ENCODE peak calls at places on chromosomes 1 and 21, in ten cellular contexts. S is IMR-90, G is K562, K is psoas muscle, L is left lung, X is HFFc6, U is neural crest cell, T is breast epithelium, O is AG04450, D is cardiac fibroblast. A is an unnamed sample.

GRCh38 chr21:42771503-42771805 is 107.9 kb downstream of the WDR4 start:
- DNase-seq in D (no peak), U (no peak), K (no peak), S (no peak), O (no peak), G (no peak), X (no peak), T (no peak), L (no peak), A (no peak)

GRCh38 chr1:31413405-31414005 is 492 bp downstream of the SERINC2 start:
- DNase-seq in K (peak), O (no peak), L (peak), S (no peak), X (peak), D (peak), G (no peak), U (peak), T (peak), A (no peak)

GRCh38 chr1:39501666-39502065 is 10.2 kb downstream of the BMP8A start:
- DNase-seq in L (no peak), X (peak), D (peak), K (no peak), G (no peak), T (no peak), U (no peak), S (peak), O (peak), A (no peak)

GRCh38 chr1:29777522-29777921 is 541.2 kb downstream of the PTPRU start:
- DNase-seq in O (no peak), X (no peak), T (no peak), K (no peak), S (no peak), L (no peak), G (no peak), U (no peak), D (no peak), A (no peak)

GRCh38 chr21:16407403-16408279 is 677.9 kb downstream of the USP25 start:
- DNase-seq in D (no peak), O (no peak), T (no peak), S (no peak), X (no peak), L (no peak), G (no peak), U (no peak), K (no peak), A (no peak)

GRCh38 chr1:2817784-2818564 is 16.5 kb upstream of the TTC34 start:
- DNase-seq in U (no peak), L (peak), D (no peak), O (no peak), K (peak), G (no peak), S (no peak), T (no peak), X (no peak), A (no peak)

GRCh38 chr1:184743062-184743756 is 11.4 kb downstream of the EDEM3 start:
- DNase-seq in T (no peak), L (no peak), U (no peak), S (peak), X (no peak), D (peak), K (no peak), G (peak), O (no peak), A (no peak)

GRCh38 chr1:67966001-67966665 is 84.3 kb downstream of the DIRAS3 start:
- DNase-seq in U (no peak), D (peak), S (no peak), O (no peak), L (no peak), T (no peak), G (no peak), K (no peak), X (no peak), A (no peak)

GRCh38 chr1:59393211-59394180 is 96.6 kb downstream of the FGGY start:
- DNase-seq in L (no peak), O (peak), S (peak), T (peak), K (peak), X (peak), D (peak), G (peak), U (peak), A (peak)

GRCh38 chr1:113031060-113031933 is 41.7 kb upstream of the LRIG2 start:
- DNase-seq in L (no peak), T (no peak), X (no peak), U (no peak), G (no peak), O (no peak), S (no peak), K (no peak), D (no peak), A (no peak)

GRCh38 chr1:52632732-52633290 is at the start of gene SHISAL2A:
- DNase-seq in S (no peak), O (no peak), G (no peak), X (no peak), K (peak), D (no peak), U (peak), L (peak), T (no peak), A (no peak)

GRCh38 chr1:88180449-88181108 is 503.5 kb upstream of the PKN2 start:
- DNase-seq in D (peak), U (peak), T (peak), X (peak), L (peak), S (peak), K (peak), O (peak), G (peak), A (no peak)

GRCh38 chr1:31937300-31938183 is 626 bp downstream of the PTP4A2 start:
- DNase-seq in D (peak), T (peak), L (peak), O (no peak), S (peak), X (peak), U (peak), K (peak), G (peak), A (no peak)

GRCh38 chr1:212557739-212558664 is 50.6 kb upstream of the ATF3 start:
- DNase-seq in X (no peak), G (peak), L (peak), T (peak), U (peak), S (peak), O (no peak), K (peak), D (peak), A (no peak)

GRCh38 chr1:33468559-33468958 is 3.9 kb upstream of the ZSCAN20 start:
- DNase-seq in G (peak), L (no peak), U (no peak), T (no peak), D (no peak), X (no peak), S (peak), O (no peak), K (no peak), A (no peak)

GRCh38 chr1:119964673-119965363 is 68.5 kb upstream of the ADAM30 start:
- DNase-seq in D (no peak), T (no peak), L (no peak), S (peak), X (no peak), U (no peak), K (no peak), O (peak), G (no peak), A (peak)

GRCh38 chr1:183807549-183808168 is 2.7 kb downstream of the RGL1 start:
- DNase-seq in G (no peak), L (peak), O (no peak), U (no peak), X (peak), T (no peak), K (no peak), S (peak), D (peak), A (peak)

GRCh38 chr1:213415686-213416380 is 364.8 kb downstream of the RPS6KC1 start:
- DNase-seq in S (no peak), D (no peak), L (no peak), T (no peak), X (no peak), K (no peak), O (no peak), U (no peak), G (no peak), A (no peak)

GRCh38 chr1:227192163-227192562 is 126.1 kb downstream of the CDC42BPA start:
- DNase-seq in X (peak), G (peak), T (no peak), D (peak), S (peak), L (no peak), K (peak), U (no peak), O (peak), A (peak)

GRCh38 chr1:89565521-89565920 is 40.9 kb downstream of the LRRC8B start:
- DNase-seq in X (no peak), G (no peak), T (no peak), S (no peak), O (no peak), K (no peak), U (no peak), L (no peak), D (no peak), A (no peak)

GRCh38 chr1:78277253-78277652 is 213.5 kb upstream of the PTGFR start:
- DNase-seq in X (peak), G (no peak), D (peak), T (no peak), U (no peak), L (no peak), S (peak), O (no peak), K (no peak), A (no peak)

GRCh38 chr1:222392571-222392970 is 155.3 kb downstream of the HHIPL2 start:
- DNase-seq in K (no peak), O (peak), D (peak), S (peak), L (no peak), T (no peak), X (peak), G (no peak), U (no peak), A (no peak)

GRCh38 chr1:9482816-9483572 is 56.3 kb upstream of the SLC25A33 start:
- DNase-seq in L (no peak), G (no peak), U (no peak), S (no peak), O (no peak), T (no peak), X (no peak), K (no peak), D (no peak), A (no peak)

GRCh38 chr1:173410794-173411236 is 66.3 kb upstream of the PRDX6 start:
- DNase-seq in T (no peak), K (no peak), O (no peak), X (no peak), D (no peak), L (no peak), G (no peak), S (no peak), U (no peak), A (no peak)

GRCh38 chr1:68232354-68233148 is at the start of gene WLS:
- DNase-seq in X (peak), G (no peak), D (peak), K (peak), L (peak), T (peak), O (peak), S (peak), U (peak), A (no peak)

GRCh38 chr1:30868833-30869435 is 39.6 kb downstream of the SDC3 start:
- DNase-seq in K (no peak), T (no peak), G (no peak), U (no peak), O (no peak), D (no peak), L (no peak), S (no peak), X (no peak), A (no peak)

GRCh38 chr21:17848228-17848627 is 29.1 kb upstream of the C21orf91 start:
- DNase-seq in K (no peak), T (no peak), O (peak), S (peak), U (no peak), X (peak), D (peak), G (no peak), L (no peak), A (peak)

DNA sequence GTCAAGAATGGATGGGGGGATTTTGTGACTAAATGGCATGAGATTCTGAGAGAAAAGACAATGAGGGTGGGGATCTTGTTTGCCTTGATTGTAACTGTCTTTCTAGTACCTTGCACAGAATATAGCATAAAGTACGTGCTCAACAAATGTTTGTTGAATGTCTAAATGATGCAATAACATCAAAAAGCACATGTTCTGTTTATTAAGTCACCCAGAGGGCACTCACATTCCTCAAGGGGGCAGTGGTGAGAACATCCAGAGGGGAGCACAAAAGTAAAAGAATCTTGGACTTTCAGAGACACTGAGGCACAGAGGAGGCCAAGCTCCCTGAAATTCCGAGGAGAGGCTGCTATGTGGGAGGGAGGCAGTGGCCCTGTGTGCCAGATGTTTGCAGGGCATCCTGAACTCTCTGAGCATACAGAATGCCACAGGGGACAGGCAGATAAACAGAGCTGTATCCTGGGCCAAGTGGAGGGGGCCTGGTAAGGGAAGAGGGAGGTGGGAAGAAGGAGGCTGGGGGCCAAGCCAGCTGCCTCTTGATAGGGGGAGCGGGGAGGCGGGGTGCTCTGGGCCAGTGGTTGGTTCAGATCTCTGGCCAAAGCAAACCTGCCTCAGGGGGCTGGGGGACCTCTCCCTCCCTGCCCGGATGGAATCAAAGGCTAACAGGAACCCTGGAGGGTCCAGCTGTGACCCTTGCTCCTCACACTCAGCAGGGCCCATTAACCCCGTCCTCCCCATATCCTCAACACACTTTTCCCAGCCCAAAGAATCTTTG is 6.5 kb upstream of the ATP1A2 start:
- DNase-seq in D (peak), S (peak), G (peak), T (no peak), L (no peak), X (peak), O (no peak), K (no peak), U (peak), A (no peak)
- TF ChIP-seq CTCF in D (peak), S (peak), G (peak), T (no peak), L (peak), X (peak), O (peak), K (peak), U (peak), A (peak)

GRCh38 chr1:223710179-223711133 is 1.9 kb upstream of the CAPN2 start:
- DNase-seq in X (no peak), O (no peak), D (no peak), U (no peak), G (peak), S (no peak), L (no peak), K (no peak), T (no peak), A (no peak)

GRCh38 chr1:223711173-223711572 is 1.2 kb upstream of the CAPN2 start:
- DNase-seq in D (peak), O (no peak), K (no peak), T (no peak), U (no peak), X (no peak), L (no peak), G (peak), S (peak), A (no peak)

GRCh38 chr1:223708651-223709268 is 3.6 kb upstream of the CAPN2 start:
- DNase-seq in T (no peak), O (no peak), G (peak), U (no peak), X (no peak), S (no peak), D (no peak), L (no peak), K (no peak), A (no peak)

GRCh38 chr1:223708001-223708359 is 4.4 kb upstream of the CAPN2 start:
- DNase-seq in T (no peak), X (no peak), O (no peak), D (no peak), S (no peak), K (no peak), L (no peak), U (no peak), G (no peak), A (no peak)

DNA sequence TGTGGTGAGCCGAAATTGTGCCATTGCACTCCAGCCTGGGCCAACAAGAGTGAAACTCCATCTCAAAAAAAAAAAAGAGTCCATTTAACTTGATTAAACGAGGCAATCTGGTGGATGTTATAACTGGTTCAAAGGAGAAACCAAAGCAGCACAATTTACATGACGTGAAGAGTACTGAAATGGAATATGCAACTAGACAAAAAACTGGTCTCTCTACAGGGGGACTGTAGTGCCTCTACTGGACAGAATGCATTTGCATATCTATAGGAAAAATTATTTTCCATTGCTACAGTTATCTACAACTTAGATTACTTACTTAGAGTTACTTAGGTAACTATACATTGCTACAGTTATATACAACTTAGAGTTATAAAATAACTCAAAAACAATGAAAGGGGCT is 2.7 kb upstream of the CAPN2 start:
- DNase-seq in K (no peak), D (peak), O (no peak), L (no peak), G (peak), T (no peak), X (no peak), S (peak), U (no peak), A (no peak)
- TF ChIP-seq CTCF in K (peak), D (peak), O (peak), L (peak), G (peak), T (no peak), X (peak), S (peak), U (peak), A (peak)

DNA sequence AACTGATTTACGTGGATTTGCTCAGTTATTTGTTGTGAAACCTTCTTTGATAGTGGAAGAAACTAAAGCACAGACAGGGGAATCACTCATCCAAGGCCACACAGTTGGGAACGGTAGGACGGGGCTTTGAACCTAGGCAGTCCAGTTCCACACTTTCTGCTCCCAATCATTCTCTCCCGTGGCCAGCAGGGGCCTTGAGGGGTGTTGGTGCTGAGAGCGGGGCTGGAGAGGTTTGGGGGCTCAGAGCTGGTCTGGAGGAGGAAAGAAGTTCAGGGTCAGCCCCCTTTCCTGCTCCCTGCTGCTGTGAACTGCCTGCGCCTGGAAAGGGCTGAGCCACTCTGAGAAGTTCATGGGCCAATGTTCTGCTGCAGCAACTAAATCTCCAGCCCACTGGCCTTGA is 31.4 kb upstream of the ACTL8 start:
- DNase-seq in X (no peak), L (no peak), U (no peak), K (no peak), S (no peak), D (no peak), G (no peak), T (no peak), O (no peak), A (no peak)
- TF ChIP-seq CTCF in X (peak), L (no peak), U (no peak), K (no peak), S (no peak), D (peak), G (peak), T (no peak), O (peak), A (peak)

DNA sequence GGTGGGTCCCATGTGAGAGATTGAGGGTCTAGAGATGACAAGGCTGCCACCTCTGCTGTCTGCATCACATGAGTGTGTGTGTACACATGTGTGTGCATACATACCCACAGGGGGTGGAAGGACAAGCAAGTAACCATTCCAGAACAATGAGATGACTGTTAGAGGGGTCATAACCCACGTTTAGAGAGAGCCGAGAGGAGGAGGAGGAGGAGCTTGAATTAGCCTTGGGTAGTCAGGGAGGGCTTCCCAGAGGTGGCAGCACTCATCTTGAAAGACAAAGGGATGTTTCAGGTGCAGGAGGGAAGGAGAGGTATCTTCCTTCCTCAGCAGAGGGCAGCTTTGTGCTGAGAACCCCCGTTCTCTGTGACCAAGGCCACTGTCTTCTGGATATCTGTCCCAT is 21.3 kb downstream of the TNFRSF1B start:
- DNase-seq in L (no peak), G (no peak), U (no peak), T (no peak), S (peak), K (no peak), X (no peak), D (no peak), O (no peak), A (no peak)
- TF ChIP-seq CTCF in L (no peak), G (no peak), U (no peak), T (no peak), S (no peak), K (no peak), X (no peak), D (no peak), O (no peak), A (no peak)

DNA sequence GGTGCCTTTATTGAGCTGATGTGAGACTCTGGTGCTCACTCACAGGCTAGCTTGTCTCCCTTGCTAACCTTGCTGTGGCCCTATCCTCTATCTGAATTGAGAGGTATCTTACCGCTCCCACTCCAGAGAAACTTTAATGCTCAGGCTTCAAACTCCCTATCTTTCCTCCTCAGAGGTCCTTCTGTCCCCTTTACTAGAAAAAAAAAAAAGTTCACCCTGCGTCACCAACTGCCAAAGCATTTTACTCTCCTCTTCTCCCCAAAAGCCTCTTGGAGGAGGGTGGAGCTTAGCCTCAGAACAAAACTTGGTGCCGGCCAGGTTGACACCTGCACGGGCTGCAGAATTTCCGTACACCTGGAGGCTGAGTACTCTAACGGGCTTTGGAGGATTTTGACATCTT is 55.1 kb downstream of the ATP2B4 start:
- DNase-seq in U (no peak), L (no peak), K (no peak), D (no peak), X (no peak), T (no peak), G (peak), S (no peak), O (no peak), A (no peak)
- TF ChIP-seq CTCF in U (no peak), L (no peak), K (no peak), D (no peak), X (no peak), T (no peak), G (no peak), S (no peak), O (no peak), A (no peak)

GRCh38 chr1:109488201-109488600 is 4.5 kb downstream of the ATXN7L2 start:
- DNase-seq in O (no peak), D (no peak), X (no peak), S (no peak), L (no peak), G (peak), T (no peak), U (no peak), K (no peak), A (no peak)
- TF ChIP-seq CTCF in O (peak), D (peak), X (peak), S (no peak), L (no peak), G (peak), T (no peak), U (no peak), K (no peak), A (peak)